ENCODE peak calls at places on chromosomes 16 and 17, in seven cellular contexts. One of them, this sample, is unnamed.

GRCh38 chr17:31842416-31843381 is 16.3 kb downstream of the COPRS start:
- DNase-seq in fibroblast of mammary gland: peak
- DNase-seq in left ventricle myocardium inferior: peak
- DNase-seq in pancreas: peak
- DNase-seq in occipital lobe: peak
- DNase-seq in ovary: peak
- DNase-seq in C1 segment of cervical spinal cord: peak
- DNase-seq in this sample: peak

GRCh38 chr16:21673469-21673868 is 9.7 kb downstream of the OTOA start:
- DNase-seq in fibroblast of mammary gland: no peak
- DNase-seq in left ventricle myocardium inferior: no peak
- DNase-seq in pancreas: no peak
- DNase-seq in occipital lobe: no peak
- DNase-seq in ovary: no peak
- DNase-seq in C1 segment of cervical spinal cord: no peak
- DNase-seq in this sample: no peak

GRCh38 chr17:7216242-7217112 is 3.2 kb downstream of the DLG4 start:
- DNase-seq in fibroblast of mammary gland: no peak
- DNase-seq in left ventricle myocardium inferior: no peak
- DNase-seq in pancreas: peak
- DNase-seq in occipital lobe: no peak
- DNase-seq in ovary: no peak
- DNase-seq in C1 segment of cervical spinal cord: no peak
- DNase-seq in this sample: no peak

GRCh38 chr16:4003166-4003565 is 113.1 kb downstream of the ADCY9 start:
- DNase-seq in fibroblast of mammary gland: no peak
- DNase-seq in left ventricle myocardium inferior: no peak
- DNase-seq in pancreas: no peak
- DNase-seq in occipital lobe: no peak
- DNase-seq in ovary: no peak
- DNase-seq in C1 segment of cervical spinal cord: no peak
- DNase-seq in this sample: no peak

GRCh38 chr17:76383645-76384221 is 676 bp upstream of the SPHK1 start:
- DNase-seq in fibroblast of mammary gland: peak
- DNase-seq in left ventricle myocardium inferior: peak
- DNase-seq in pancreas: peak
- DNase-seq in occipital lobe: no peak
- DNase-seq in ovary: no peak
- DNase-seq in C1 segment of cervical spinal cord: no peak
- DNase-seq in this sample: no peak

GRCh38 chr17:60623415-60623814 is 23.4 kb downstream of the PPM1D start:
- DNase-seq in fibroblast of mammary gland: no peak
- DNase-seq in left ventricle myocardium inferior: no peak
- DNase-seq in pancreas: no peak
- DNase-seq in occipital lobe: no peak
- DNase-seq in ovary: no peak
- DNase-seq in C1 segment of cervical spinal cord: no peak
- DNase-seq in this sample: no peak

GRCh38 chr17:70976447-70976846 is 807.1 kb downstream of the KCNJ2 start:
- DNase-seq in fibroblast of mammary gland: no peak
- DNase-seq in left ventricle myocardium inferior: no peak
- DNase-seq in pancreas: no peak
- DNase-seq in occipital lobe: no peak
- DNase-seq in ovary: no peak
- DNase-seq in C1 segment of cervical spinal cord: no peak
- DNase-seq in this sample: no peak

GRCh38 chr17:7656958-7657715 is 6.4 kb downstream of the ATP1B2 start:
- DNase-seq in fibroblast of mammary gland: no peak
- DNase-seq in left ventricle myocardium inferior: peak
- DNase-seq in pancreas: no peak
- DNase-seq in occipital lobe: no peak
- DNase-seq in ovary: peak
- DNase-seq in C1 segment of cervical spinal cord: peak
- DNase-seq in this sample: peak

GRCh38 chr17:77343031-77343866 is 202.5 kb downstream of the SEC14L1 start:
- DNase-seq in fibroblast of mammary gland: no peak
- DNase-seq in left ventricle myocardium inferior: no peak
- DNase-seq in pancreas: no peak
- DNase-seq in occipital lobe: no peak
- DNase-seq in ovary: peak
- DNase-seq in C1 segment of cervical spinal cord: no peak
- DNase-seq in this sample: no peak

GRCh38 chr16:88035292-88035691 is 84.1 kb downstream of the BANP start:
- DNase-seq in fibroblast of mammary gland: no peak
- DNase-seq in left ventricle myocardium inferior: peak
- DNase-seq in pancreas: peak
- DNase-seq in occipital lobe: no peak
- DNase-seq in ovary: no peak
- DNase-seq in C1 segment of cervical spinal cord: no peak
- DNase-seq in this sample: no peak

This sample was measured in amygdala.